ENCODE peak calls at places on chromosomes 1 and 21, in five cellular contexts. One of them, this sample, is unnamed.

GRCh38 chr21:35796834-35797233 is 263.5 kb downstream of the SETD4 start:
- DNase-seq in pancreas: no peak
- DNase-seq in iPS-NIHi11: no peak
- DNase-seq in stimulated activated CD8-positive, alpha-beta memory T cell treated with anti-CD3 and anti-CD28 coated beads, Interleukin-4, amount 100 ng/mL, for 4 hours: no peak
- DNase-seq in stomach: no peak
- DNase-seq in this sample: no peak

GRCh38 chr1:98051065-98051675 is 130.3 kb upstream of the DPYD start:
- DNase-seq in pancreas: peak; percentile 58
- DNase-seq in iPS-NIHi11: peak; percentile 40
- DNase-seq in stimulated activated CD8-positive, alpha-beta memory T cell treated with anti-CD3 and anti-CD28 coated beads, Interleukin-4, amount 100 ng/mL, for 4 hours: peak; percentile 47
- DNase-seq in stomach: peak; percentile 72
- DNase-seq in this sample: peak; percentile 74

GRCh38 chr21:44383216-44383615 is 29.8 kb downstream of the TRPM2 start:
- DNase-seq in pancreas: no peak
- DNase-seq in iPS-NIHi11: no peak
- DNase-seq in stimulated activated CD8-positive, alpha-beta memory T cell treated with anti-CD3 and anti-CD28 coated beads, Interleukin-4, amount 100 ng/mL, for 4 hours: no peak
- DNase-seq in stomach: no peak
- DNase-seq in this sample: no peak

GRCh38 chr1:179786815-179787736 is 44.0 kb downstream of the FAM163A start:
- DNase-seq in pancreas: no peak
- DNase-seq in iPS-NIHi11: no peak
- DNase-seq in stimulated activated CD8-positive, alpha-beta memory T cell treated with anti-CD3 and anti-CD28 coated beads, Interleukin-4, amount 100 ng/mL, for 4 hours: no peak
- DNase-seq in stomach: no peak
- DNase-seq in this sample: no peak

GRCh38 chr1:96510911-96511310 is 210.7 kb upstream of the PTBP2 start:
- DNase-seq in pancreas: no peak
- DNase-seq in iPS-NIHi11: no peak
- DNase-seq in stimulated activated CD8-positive, alpha-beta memory T cell treated with anti-CD3 and anti-CD28 coated beads, Interleukin-4, amount 100 ng/mL, for 4 hours: no peak
- DNase-seq in stomach: no peak
- DNase-seq in this sample: peak; percentile 28

GRCh38 chr1:201444792-201445191 is 23.3 kb upstream of the TNNI1 start:
- DNase-seq in pancreas: no peak
- DNase-seq in iPS-NIHi11: no peak
- DNase-seq in stimulated activated CD8-positive, alpha-beta memory T cell treated with anti-CD3 and anti-CD28 coated beads, Interleukin-4, amount 100 ng/mL, for 4 hours: no peak
- DNase-seq in stomach: no peak
- DNase-seq in this sample: no peak

GRCh38 chr1:35660581-35661473 is 19.5 kb upstream of the PSMB2 start:
- DNase-seq in pancreas: no peak
- DNase-seq in iPS-NIHi11: peak; percentile 87
- DNase-seq in stimulated activated CD8-positive, alpha-beta memory T cell treated with anti-CD3 and anti-CD28 coated beads, Interleukin-4, amount 100 ng/mL, for 4 hours: no peak
- DNase-seq in stomach: no peak
- DNase-seq in this sample: no peak

GRCh38 chr21:25350056-25350455 is 257.2 kb downstream of the MRPL39 start:
- DNase-seq in pancreas: peak; percentile 25
- DNase-seq in iPS-NIHi11: peak; percentile 37
- DNase-seq in stimulated activated CD8-positive, alpha-beta memory T cell treated with anti-CD3 and anti-CD28 coated beads, Interleukin-4, amount 100 ng/mL, for 4 hours: no peak
- DNase-seq in stomach: no peak
- DNase-seq in this sample: no peak

GRCh38 chr1:109312978-109313775 is 6.4 kb upstream of the MYBPHL start:
- DNase-seq in pancreas: no peak
- DNase-seq in iPS-NIHi11: no peak
- DNase-seq in stimulated activated CD8-positive, alpha-beta memory T cell treated with anti-CD3 and anti-CD28 coated beads, Interleukin-4, amount 100 ng/mL, for 4 hours: no peak
- DNase-seq in stomach: no peak
- DNase-seq in this sample: no peak

GRCh38 chr1:17009706-17010105 is 2.0 kb downstream of the ATP13A2 start:
- DNase-seq in pancreas: no peak
- DNase-seq in iPS-NIHi11: no peak
- DNase-seq in stimulated activated CD8-positive, alpha-beta memory T cell treated with anti-CD3 and anti-CD28 coated beads, Interleukin-4, amount 100 ng/mL, for 4 hours: no peak
- DNase-seq in stomach: no peak
- DNase-seq in this sample: peak; percentile 62

GRCh38 chr1:156062189-156062588 is 1.2 kb downstream of the RAB25 start:
- DNase-seq in pancreas: no peak
- DNase-seq in iPS-NIHi11: no peak
- DNase-seq in stimulated activated CD8-positive, alpha-beta memory T cell treated with anti-CD3 and anti-CD28 coated beads, Interleukin-4, amount 100 ng/mL, for 4 hours: no peak
- DNase-seq in stomach: peak; percentile 40
- DNase-seq in this sample: peak; percentile 81

GRCh38 chr1:245686006-245686405 is 531.2 kb downstream of the KIF26B start:
- DNase-seq in pancreas: no peak
- DNase-seq in iPS-NIHi11: no peak
- DNase-seq in stimulated activated CD8-positive, alpha-beta memory T cell treated with anti-CD3 and anti-CD28 coated beads, Interleukin-4, amount 100 ng/mL, for 4 hours: no peak
- DNase-seq in stomach: no peak
- DNase-seq in this sample: no peak

GRCh38 chr1:173048629-173049326 is 2.0 kb downstream of the TNFSF18 start:
- DNase-seq in pancreas: no peak
- DNase-seq in iPS-NIHi11: no peak
- DNase-seq in stimulated activated CD8-positive, alpha-beta memory T cell treated with anti-CD3 and anti-CD28 coated beads, Interleukin-4, amount 100 ng/mL, for 4 hours: no peak
- DNase-seq in stomach: no peak
- DNase-seq in this sample: no peak

GRCh38 chr1:218345673-218346390 is 696 bp downstream of the TGFB2 start:
- DNase-seq in pancreas: peak; percentile 46
- DNase-seq in iPS-NIHi11: peak; percentile 55
- DNase-seq in stimulated activated CD8-positive, alpha-beta memory T cell treated with anti-CD3 and anti-CD28 coated beads, Interleukin-4, amount 100 ng/mL, for 4 hours: no peak
- DNase-seq in stomach: peak; percentile 53
- DNase-seq in this sample: peak; percentile 30

GRCh38 chr1:150973258-150973825 is 1.3 kb downstream of the CERS2 start:
- DNase-seq in pancreas: peak; percentile 44
- DNase-seq in iPS-NIHi11: no peak
- DNase-seq in stimulated activated CD8-positive, alpha-beta memory T cell treated with anti-CD3 and anti-CD28 coated beads, Interleukin-4, amount 100 ng/mL, for 4 hours: no peak
- DNase-seq in stomach: peak; percentile 29
- DNase-seq in this sample: no peak

GRCh38 chr1:20403423-20404145 is 82.4 kb downstream of the CAMK2N1 start:
- DNase-seq in pancreas: no peak
- DNase-seq in iPS-NIHi11: no peak
- DNase-seq in stimulated activated CD8-positive, alpha-beta memory T cell treated with anti-CD3 and anti-CD28 coated beads, Interleukin-4, amount 100 ng/mL, for 4 hours: no peak
- DNase-seq in stomach: no peak
- DNase-seq in this sample: no peak

GRCh38 chr21:45997495-45998275 is 16.1 kb downstream of the COL6A1 start:
- DNase-seq in pancreas: peak; percentile 30
- DNase-seq in iPS-NIHi11: peak; percentile 24
- DNase-seq in stimulated activated CD8-positive, alpha-beta memory T cell treated with anti-CD3 and anti-CD28 coated beads, Interleukin-4, amount 100 ng/mL, for 4 hours: no peak
- DNase-seq in stomach: no peak
- DNase-seq in this sample: peak; percentile 10

GRCh38 chr1:201059401-201059800 is 35.9 kb upstream of the KIF21B start:
- DNase-seq in pancreas: no peak
- DNase-seq in iPS-NIHi11: peak; percentile 49
- DNase-seq in stimulated activated CD8-positive, alpha-beta memory T cell treated with anti-CD3 and anti-CD28 coated beads, Interleukin-4, amount 100 ng/mL, for 4 hours: no peak
- DNase-seq in stomach: no peak
- DNase-seq in this sample: no peak

GRCh38 chr1:186325239-186325638 is 49.8 kb downstream of the TPR start:
- DNase-seq in pancreas: no peak
- DNase-seq in iPS-NIHi11: no peak
- DNase-seq in stimulated activated CD8-positive, alpha-beta memory T cell treated with anti-CD3 and anti-CD28 coated beads, Interleukin-4, amount 100 ng/mL, for 4 hours: no peak
- DNase-seq in stomach: no peak
- DNase-seq in this sample: no peak

GRCh38 chr1:211948377-211948776 is 87.0 kb downstream of the INTS7 start:
- DNase-seq in pancreas: no peak
- DNase-seq in iPS-NIHi11: no peak
- DNase-seq in stimulated activated CD8-positive, alpha-beta memory T cell treated with anti-CD3 and anti-CD28 coated beads, Interleukin-4, amount 100 ng/mL, for 4 hours: no peak
- DNase-seq in stomach: no peak
- DNase-seq in this sample: no peak

GRCh38 chr21:38219049-38219628 is 37.7 kb upstream of the KCNJ15 start:
- DNase-seq in pancreas: peak; percentile 68
- DNase-seq in iPS-NIHi11: peak; percentile 81
- DNase-seq in stimulated activated CD8-positive, alpha-beta memory T cell treated with anti-CD3 and anti-CD28 coated beads, Interleukin-4, amount 100 ng/mL, for 4 hours: peak; percentile 37
- DNase-seq in stomach: peak; percentile 83
- DNase-seq in this sample: peak; percentile 78

This sample was measured in colonic mucosa.